ENCODE peak calls at places on chromosomes 3 and 15, in six cellular contexts. J, B, M, Q, X and R are unnamed samples.

GRCh38 chr3:183584246-183584913 is 28.9 kb upstream of the KLHL6 start:
- DNase-seq in J (peak), B (peak), M (peak), Q (peak), X (peak), R (peak)

GRCh38 chr3:47473391-47473790 is 2.4 kb downstream of the SCAP start:
- DNase-seq in J (no peak), B (no peak), M (no peak), Q (no peak), X (no peak), R (no peak)

GRCh38 chr3:25182794-25183193 is 245.3 kb upstream of the RARB start:
- DNase-seq in J (no peak), B (no peak), M (no peak), Q (no peak), X (no peak), R (no peak)

GRCh38 chr3:139020868-139021234 is at the start of gene PRR23B:
- DNase-seq in J (no peak), B (peak), M (no peak), Q (no peak), X (no peak), R (no peak)

GRCh38 chr3:29693863-29694262 is 413.0 kb downstream of the RBMS3 start:
- DNase-seq in J (peak), B (peak), M (no peak), Q (peak), X (no peak), R (no peak)

GRCh38 chr3:184349563-184350470 is 11.6 kb downstream of the CLCN2 start:
- DNase-seq in J (no peak), B (no peak), M (no peak), Q (no peak), X (no peak), R (no peak)

GRCh38 chr3:50572801-50573371 is 3.6 kb downstream of the HEMK1 start:
- DNase-seq in J (no peak), B (no peak), M (no peak), Q (no peak), X (no peak), R (no peak)

GRCh38 chr15:45132844-45133560 is 3.2 kb downstream of the DUOX1 start:
- DNase-seq in J (no peak), B (peak), M (no peak), Q (no peak), X (no peak), R (no peak)

GRCh38 chr3:79773291-79773690 is 5.5 kb upstream of the ROBO1 start:
- DNase-seq in J (no peak), B (no peak), M (no peak), Q (no peak), X (no peak), R (no peak)

GRCh38 chr3:178308696-178309278 is 227.4 kb upstream of the KCNMB2 start:
- DNase-seq in J (no peak), B (peak), M (no peak), Q (no peak), X (no peak), R (no peak)

GRCh38 chr3:106552401-106553043 is 683.7 kb upstream of the CBLB start:
- DNase-seq in J (no peak), B (no peak), M (no peak), Q (no peak), X (no peak), R (no peak)